ENCODE peak calls at places on chromosome 18, in four cellular contexts. Q is naive B cell; M is NCI-H1105 treated with DMSO at 0.1 percent for 48 hours; Z is stimulated activated CD4-positive, alpha-beta T cell treated with anti-CD3 and anti-CD28 coated beads, Interleukin-4, amount 100 ng/mL, for 48 hours. S is an unnamed sample.

GRCh38 chr18:62187543-62188378 is 706 bp downstream of the RELCH start:
- DNase-seq in Q (peak; percentile 9), M (peak; percentile 20), Z (no peak), S (no peak)

GRCh38 chr18:61841709-61842108 is 51.1 kb downstream of the RNF152 start:
- DNase-seq in Q (no peak), M (no peak), Z (no peak), S (no peak)

GRCh38 chr18:74796928-74797576 is 199.4 kb downstream of the ZNF407 start:
- DNase-seq in Q (no peak), M (peak; percentile 53), Z (no peak), S (no peak)

GRCh38 chr18:2848145-2848878 is 1.5 kb downstream of the EMILIN2 start:
- DNase-seq in Q (peak; percentile 25), M (no peak), Z (no peak), S (no peak)

GRCh38 chr18:46333371-46334199 is 229.4 kb downstream of the HAUS1 start:
- DNase-seq in Q (no peak), M (peak; percentile 57), Z (no peak), S (no peak)

GRCh38 chr18:60445341-60445740 is 72.8 kb upstream of the MC4R start:
- DNase-seq in Q (no peak), M (no peak), Z (no peak), S (no peak)

GRCh38 chr18:79750980-79751571 is 46.7 kb upstream of the KCNG2 start:
- DNase-seq in Q (no peak), M (no peak), Z (no peak), S (no peak)

GRCh38 chr18:39806519-39806918 is 2148.5 kb upstream of the PIK3C3 start:
- DNase-seq in Q (no peak), M (peak; percentile 18), Z (no peak), S (no peak)

GRCh38 chr18:63376493-63377053 is 9.6 kb upstream of the KDSR start:
- DNase-seq in Q (no peak), M (no peak), Z (no peak), S (no peak)

GRCh38 chr18:8798996-8799395 is 93.6 kb downstream of the MTCL1 start:
- DNase-seq in Q (no peak), M (peak; percentile 82), Z (no peak), S (no peak)